ENCODE peak calls at places on chromosomes 2 and 18, in seven cellular contexts. One of them, this sample, is unnamed.

GRCh38 chr18:55651236-55651635 is 63.2 kb upstream of the TCF4 start:
- DNase-seq in NCI-H460: no peak
- DNase-seq in stimulated activated CD4-positive, alpha-beta T cell treated with anti-CD3 and anti-CD28 coated beads, Interleukin-1b, Interleukin-23, amount 100 ng/mL, for 24 hours: no peak
- DNase-seq in AML-193: no peak
- DNase-seq in EH: no peak
- DNase-seq in cardiac muscle cell: no peak
- DNase-seq in spleen: no peak
- DNase-seq in this sample: no peak

GRCh38 chr2:177169810-177170514 is 42.6 kb upstream of the HNRNPA3 start:
- DNase-seq in NCI-H460: no peak
- DNase-seq in stimulated activated CD4-positive, alpha-beta T cell treated with anti-CD3 and anti-CD28 coated beads, Interleukin-1b, Interleukin-23, amount 100 ng/mL, for 24 hours: no peak
- DNase-seq in AML-193: no peak
- DNase-seq in EH: no peak
- DNase-seq in cardiac muscle cell: no peak
- DNase-seq in spleen: no peak
- DNase-seq in this sample: peak

GRCh38 chr2:74199275-74199701 is 873 bp downstream of the MTHFD2 start:
- DNase-seq in NCI-H460: no peak
- DNase-seq in stimulated activated CD4-positive, alpha-beta T cell treated with anti-CD3 and anti-CD28 coated beads, Interleukin-1b, Interleukin-23, amount 100 ng/mL, for 24 hours: no peak
- DNase-seq in AML-193: no peak
- DNase-seq in EH: no peak
- DNase-seq in cardiac muscle cell: no peak
- DNase-seq in spleen: no peak
- DNase-seq in this sample: no peak

GRCh38 chr2:201964011-201964410 is 69.6 kb upstream of the FZD7 start:
- DNase-seq in NCI-H460: no peak
- DNase-seq in stimulated activated CD4-positive, alpha-beta T cell treated with anti-CD3 and anti-CD28 coated beads, Interleukin-1b, Interleukin-23, amount 100 ng/mL, for 24 hours: no peak
- DNase-seq in AML-193: no peak
- DNase-seq in EH: no peak
- DNase-seq in cardiac muscle cell: no peak
- DNase-seq in spleen: no peak
- DNase-seq in this sample: no peak

GRCh38 chr2:64263315-64263714 is 119.1 kb upstream of the PELI1 start:
- DNase-seq in NCI-H460: no peak
- DNase-seq in stimulated activated CD4-positive, alpha-beta T cell treated with anti-CD3 and anti-CD28 coated beads, Interleukin-1b, Interleukin-23, amount 100 ng/mL, for 24 hours: no peak
- DNase-seq in AML-193: no peak
- DNase-seq in EH: peak
- DNase-seq in cardiac muscle cell: no peak
- DNase-seq in spleen: no peak
- DNase-seq in this sample: no peak

GRCh38 chr2:74740395-74741075 is 86.5 kb downstream of the SEMA4F start:
- DNase-seq in NCI-H460: peak
- DNase-seq in stimulated activated CD4-positive, alpha-beta T cell treated with anti-CD3 and anti-CD28 coated beads, Interleukin-1b, Interleukin-23, amount 100 ng/mL, for 24 hours: no peak
- DNase-seq in AML-193: peak
- DNase-seq in EH: peak
- DNase-seq in cardiac muscle cell: no peak
- DNase-seq in spleen: no peak
- DNase-seq in this sample: no peak

GRCh38 chr18:79493211-79493800 is 97.6 kb downstream of the NFATC1 start:
- DNase-seq in NCI-H460: no peak
- DNase-seq in stimulated activated CD4-positive, alpha-beta T cell treated with anti-CD3 and anti-CD28 coated beads, Interleukin-1b, Interleukin-23, amount 100 ng/mL, for 24 hours: no peak
- DNase-seq in AML-193: no peak
- DNase-seq in EH: no peak
- DNase-seq in cardiac muscle cell: no peak
- DNase-seq in spleen: peak
- DNase-seq in this sample: no peak

GRCh38 chr2:71833855-71834554 is 313.7 kb downstream of the CYP26B1 start:
- DNase-seq in NCI-H460: no peak
- DNase-seq in stimulated activated CD4-positive, alpha-beta T cell treated with anti-CD3 and anti-CD28 coated beads, Interleukin-1b, Interleukin-23, amount 100 ng/mL, for 24 hours: no peak
- DNase-seq in AML-193: no peak
- DNase-seq in EH: peak
- DNase-seq in cardiac muscle cell: no peak
- DNase-seq in spleen: no peak
- DNase-seq in this sample: no peak

GRCh38 chr2:118835739-118836410 is 11.6 kb downstream of the EN1 start:
- DNase-seq in NCI-H460: peak
- DNase-seq in stimulated activated CD4-positive, alpha-beta T cell treated with anti-CD3 and anti-CD28 coated beads, Interleukin-1b, Interleukin-23, amount 100 ng/mL, for 24 hours: no peak
- DNase-seq in AML-193: no peak
- DNase-seq in EH: no peak
- DNase-seq in cardiac muscle cell: no peak
- DNase-seq in spleen: peak
- DNase-seq in this sample: no peak

GRCh38 chr2:195561205-195562032 is 95.6 kb upstream of the SLC39A10 start:
- DNase-seq in NCI-H460: no peak
- DNase-seq in stimulated activated CD4-positive, alpha-beta T cell treated with anti-CD3 and anti-CD28 coated beads, Interleukin-1b, Interleukin-23, amount 100 ng/mL, for 24 hours: no peak
- DNase-seq in AML-193: no peak
- DNase-seq in EH: peak
- DNase-seq in cardiac muscle cell: no peak
- DNase-seq in spleen: peak
- DNase-seq in this sample: peak

GRCh38 chr2:196172976-196173375 is 1.6 kb upstream of the STK17B start:
- DNase-seq in NCI-H460: no peak
- DNase-seq in stimulated activated CD4-positive, alpha-beta T cell treated with anti-CD3 and anti-CD28 coated beads, Interleukin-1b, Interleukin-23, amount 100 ng/mL, for 24 hours: no peak
- DNase-seq in AML-193: no peak
- DNase-seq in EH: no peak
- DNase-seq in cardiac muscle cell: no peak
- DNase-seq in spleen: no peak
- DNase-seq in this sample: no peak

GRCh38 chr2:132824716-132825115 is 154.7 kb upstream of the LYPD1 start:
- DNase-seq in NCI-H460: no peak
- DNase-seq in stimulated activated CD4-positive, alpha-beta T cell treated with anti-CD3 and anti-CD28 coated beads, Interleukin-1b, Interleukin-23, amount 100 ng/mL, for 24 hours: no peak
- DNase-seq in AML-193: no peak
- DNase-seq in EH: peak
- DNase-seq in cardiac muscle cell: no peak
- DNase-seq in spleen: no peak
- DNase-seq in this sample: no peak

GRCh38 chr2:188984126-188984525 is 10.0 kb downstream of the COL3A1 start:
- DNase-seq in NCI-H460: no peak
- DNase-seq in stimulated activated CD4-positive, alpha-beta T cell treated with anti-CD3 and anti-CD28 coated beads, Interleukin-1b, Interleukin-23, amount 100 ng/mL, for 24 hours: no peak
- DNase-seq in AML-193: peak
- DNase-seq in EH: peak
- DNase-seq in cardiac muscle cell: no peak
- DNase-seq in spleen: no peak
- DNase-seq in this sample: no peak

GRCh38 chr2:158619496-158619895 is 162.7 kb downstream of the PKP4 start:
- DNase-seq in NCI-H460: peak
- DNase-seq in stimulated activated CD4-positive, alpha-beta T cell treated with anti-CD3 and anti-CD28 coated beads, Interleukin-1b, Interleukin-23, amount 100 ng/mL, for 24 hours: no peak
- DNase-seq in AML-193: peak
- DNase-seq in EH: peak
- DNase-seq in cardiac muscle cell: no peak
- DNase-seq in spleen: no peak
- DNase-seq in this sample: peak

GRCh38 chr18:55546873-55547704 is 40.9 kb downstream of the TCF4 start:
- DNase-seq in NCI-H460: no peak
- DNase-seq in stimulated activated CD4-positive, alpha-beta T cell treated with anti-CD3 and anti-CD28 coated beads, Interleukin-1b, Interleukin-23, amount 100 ng/mL, for 24 hours: no peak
- DNase-seq in AML-193: no peak
- DNase-seq in EH: peak
- DNase-seq in cardiac muscle cell: no peak
- DNase-seq in spleen: no peak
- DNase-seq in this sample: no peak

GRCh38 chr18:50282521-50283335 is 1.4 kb upstream of the MBD1 start:
- DNase-seq in NCI-H460: no peak
- DNase-seq in stimulated activated CD4-positive, alpha-beta T cell treated with anti-CD3 and anti-CD28 coated beads, Interleukin-1b, Interleukin-23, amount 100 ng/mL, for 24 hours: no peak
- DNase-seq in AML-193: no peak
- DNase-seq in EH: no peak
- DNase-seq in cardiac muscle cell: no peak
- DNase-seq in spleen: peak
- DNase-seq in this sample: no peak

GRCh38 chr2:183035298-183035953 is 2.8 kb downstream of the NCKAP1 start:
- DNase-seq in NCI-H460: no peak
- DNase-seq in stimulated activated CD4-positive, alpha-beta T cell treated with anti-CD3 and anti-CD28 coated beads, Interleukin-1b, Interleukin-23, amount 100 ng/mL, for 24 hours: no peak
- DNase-seq in AML-193: no peak
- DNase-seq in EH: peak
- DNase-seq in cardiac muscle cell: no peak
- DNase-seq in spleen: no peak
- DNase-seq in this sample: no peak